ENCODE peak calls at places on chromosome 10, in five cellular contexts. X is transverse colon, B is GM12891, Z is H1, H is upper lobe of left lung. F is an unnamed sample.

GRCh38 chr10:81027223-81027622 is 489.5 kb downstream of the SH2D4B start:
- DNase-seq in X (no peak), H (no peak), Z (no peak), B (no peak), F (no peak)

GRCh38 chr10:55989188-55989587 is 371.9 kb downstream of the ZWINT start:
- DNase-seq in X (no peak), Z (no peak), H (no peak), B (no peak), F (no peak)

GRCh38 chr10:129929343-129930297 is 34.5 kb downstream of the EBF3 start:
- DNase-seq in X (no peak), H (peak), B (no peak), Z (no peak), F (no peak)

GRCh38 chr10:72659694-72660093 is 32.2 kb upstream of the MCU start:
- DNase-seq in H (no peak), B (no peak), Z (no peak), X (no peak), F (no peak)

GRCh38 chr10:79424221-79425073 is 21.0 kb downstream of the ZCCHC24 start:
- DNase-seq in X (no peak), H (peak), B (no peak), Z (no peak), F (no peak)

GRCh38 chr10:118522791-118523498 is 72.5 kb downstream of the PRLHR start:
- DNase-seq in H (no peak), B (no peak), Z (no peak), X (no peak), F (no peak)

GRCh38 chr10:128571745-128572144 is 445.5 kb upstream of the MKI67 start:
- DNase-seq in Z (no peak), H (no peak), X (no peak), B (no peak), F (no peak)

GRCh38 chr10:25641576-25641975 is 292.5 kb upstream of the MYO3A start:
- DNase-seq in H (no peak), X (no peak), B (no peak), Z (no peak), F (no peak)

GRCh38 chr10:46018453-46019169 is 11.8 kb downstream of the NCOA4 start:
- DNase-seq in H (no peak), Z (no peak), B (no peak), X (no peak), F (no peak)

GRCh38 chr10:125839176-125839575 is 15.8 kb downstream of the BCCIP start:
- DNase-seq in H (no peak), B (no peak), X (no peak), Z (no peak), F (no peak)

GRCh38 chr10:127485153-127485857 is 63.8 kb upstream of the NPS start:
- DNase-seq in Z (peak), B (no peak), X (no peak), H (no peak), F (no peak)

GRCh38 chr10:79202188-79203013 is 133.6 kb downstream of the ZMIZ1 start:
- DNase-seq in B (peak), Z (no peak), H (peak), X (peak), F (peak)

GRCh38 chr10:98460837-98461499 is 14.2 kb upstream of the HPS1 start:
- DNase-seq in B (no peak), Z (no peak), H (peak), X (peak), F (no peak)

GRCh38 chr10:24886281-24886680 is 66.1 kb downstream of the PRTFDC1 start:
- DNase-seq in X (peak), H (no peak), Z (no peak), B (no peak), F (no peak)

GRCh38 chr10:90451283-90451682 is 406.6 kb downstream of the HTR7 start:
- DNase-seq in B (no peak), H (no peak), X (no peak), Z (no peak), F (no peak)

GRCh38 chr10:27745719-27746363 is at the start of gene MKX:
- DNase-seq in X (peak), Z (no peak), B (peak), H (no peak), F (no peak)

GRCh38 chr10:79328737-79329504 is 18.3 kb upstream of the PPIF start:
- DNase-seq in B (no peak), X (peak), H (no peak), Z (no peak), F (no peak)

GRCh38 chr10:35341521-35341920 is 5.2 kb downstream of the CCNY start:
- DNase-seq in Z (no peak), H (no peak), B (no peak), X (no peak), F (peak)

GRCh38 chr10:24851595-24851994 is 100.8 kb downstream of the PRTFDC1 start:
- DNase-seq in H (peak), B (no peak), Z (no peak), X (peak), F (no peak)

GRCh38 chr10:17883621-17884020 is 68.1 kb upstream of the SLC39A12 start:
- DNase-seq in X (peak), B (no peak), H (no peak), Z (no peak), F (no peak)

GRCh38 chr10:114566064-114566463 is 92.0 kb downstream of the ABLIM1 start:
- DNase-seq in Z (no peak), X (no peak), H (no peak), B (no peak), F (no peak)

GRCh38 chr10:100930368-100930767 is 17.6 kb downstream of the SLF2 start:
- DNase-seq in B (no peak), X (no peak), Z (no peak), H (no peak), F (no peak)

GRCh38 chr10:78025685-78026364 is 3.5 kb downstream of the POLR3A start:
- DNase-seq in H (no peak), X (no peak), Z (no peak), B (no peak), F (no peak)

GRCh38 chr10:8638088-8638672 is 583.7 kb downstream of the GATA3 start:
- DNase-seq in Z (no peak), H (no peak), B (no peak), X (no peak), F (no peak)

GRCh38 chr10:105770813-105771212 is 1129.7 kb downstream of the SORCS3 start:
- DNase-seq in Z (no peak), H (no peak), B (no peak), X (no peak), F (no peak)

GRCh38 chr10:96959733-96960132 is 127.6 kb downstream of the LCOR start:
- DNase-seq in B (no peak), Z (no peak), X (no peak), H (no peak), F (no peak)

GRCh38 chr10:120495226-120495625 is 38.2 kb downstream of the PLPP4 start:
- DNase-seq in X (no peak), H (no peak), B (no peak), Z (no peak), F (no peak)

GRCh38 chr10:8088504-8088903 is 34.0 kb downstream of the GATA3 start:
- DNase-seq in H (no peak), X (no peak), Z (no peak), B (no peak), F (no peak)

GRCh38 chr10:119079572-119080520 is 771 bp downstream of the EIF3A start:
- DNase-seq in H (peak), B (peak), X (peak), Z (no peak), F (peak)

GRCh38 chr10:15792777-15793176 is 67.5 kb downstream of the MINDY3 start:
- DNase-seq in X (no peak), Z (no peak), H (no peak), B (no peak), F (no peak)

GRCh38 chr10:90484518-90484917 is 373.3 kb downstream of the HTR7 start:
- DNase-seq in Z (no peak), H (no peak), B (no peak), X (no peak), F (no peak)

GRCh38 chr10:70300908-70301597 is 17.2 kb upstream of the NPFFR1 start:
- DNase-seq in Z (no peak), B (no peak), X (no peak), H (no peak), F (no peak)

GRCh38 chr10:96863922-96864543 is 31.9 kb downstream of the LCOR start:
- DNase-seq in X (no peak), B (peak), Z (no peak), H (no peak), F (no peak)

GRCh38 chr10:10500941-10501340 is 516.7 kb upstream of the CELF2 start:
- DNase-seq in H (no peak), X (no peak), B (no peak), Z (no peak), F (no peak)

GRCh38 chr10:107391901-107392300 is 227.4 kb upstream of the SORCS1 start:
- DNase-seq in B (no peak), X (no peak), Z (no peak), H (no peak), F (no peak)

GRCh38 chr10:75660833-75661232 is 229.4 kb downstream of the LRMDA start:
- DNase-seq in Z (no peak), B (no peak), X (no peak), H (no peak), F (no peak)
- TF ChIP-seq POLR2AphosphoS5 in Z (no peak), B (no peak), X (no peak), H (no peak), F (no peak)

GRCh38 chr10:14595526-14596182 is 179.0 kb downstream of the FAM107B start:
- DNase-seq in H (no peak), X (no peak), Z (no peak), B (no peak), F (no peak)
- TF ChIP-seq POLR2A in H (no peak), X (no peak), Z (no peak), B (peak), F (peak)

DNA sequence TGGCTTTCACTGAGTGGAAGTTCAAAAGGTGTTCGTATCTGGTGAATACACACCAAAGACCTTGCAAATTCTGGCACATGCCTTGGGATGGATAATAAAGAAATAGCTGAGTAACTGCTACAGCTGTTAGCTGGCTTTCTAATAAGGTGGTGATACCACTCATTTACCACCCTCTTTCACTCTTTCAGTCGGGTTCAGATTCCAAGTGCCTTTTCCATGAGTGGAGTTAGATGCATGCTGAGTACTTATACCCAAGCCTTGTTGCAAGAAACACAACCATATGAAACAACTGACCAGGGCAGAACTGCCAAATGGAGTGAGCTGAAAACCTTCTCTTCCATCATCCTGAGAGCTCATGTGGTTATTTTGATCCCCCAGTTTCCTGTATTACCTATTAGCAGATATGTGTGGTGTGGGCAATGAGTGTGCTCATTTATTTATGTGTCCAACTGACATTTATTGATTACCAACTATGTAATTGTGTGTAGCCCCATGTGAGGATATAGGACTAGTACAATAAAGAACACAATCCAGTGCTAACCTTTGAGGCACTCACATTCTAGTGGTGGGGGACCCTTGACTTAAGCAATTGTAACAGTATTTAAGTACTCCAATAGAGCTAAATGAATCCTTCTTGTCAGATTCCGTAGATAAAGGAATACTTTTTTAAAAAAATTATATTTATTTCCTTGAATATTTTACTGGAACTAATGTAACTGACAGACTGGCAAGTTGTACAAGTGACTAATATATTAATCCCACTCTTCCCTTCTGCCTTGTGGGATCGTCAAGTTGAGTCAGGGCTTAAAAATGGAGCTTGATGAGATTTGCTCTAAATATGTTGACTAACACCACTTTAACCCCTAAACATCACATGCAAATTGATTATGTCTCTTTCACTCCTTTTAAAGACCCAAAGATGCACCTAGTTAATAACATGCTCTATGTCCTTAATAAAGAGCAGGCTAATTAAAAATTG is 124.7 kb downstream of the ARID5B start:
- DNase-seq in Z (no peak), H (no peak), X (no peak), B (no peak), F (no peak)
- TF ChIP-seq POLR2AphosphoS5 in Z (no peak), H (no peak), X (no peak), B (no peak), F (no peak)

DNA sequence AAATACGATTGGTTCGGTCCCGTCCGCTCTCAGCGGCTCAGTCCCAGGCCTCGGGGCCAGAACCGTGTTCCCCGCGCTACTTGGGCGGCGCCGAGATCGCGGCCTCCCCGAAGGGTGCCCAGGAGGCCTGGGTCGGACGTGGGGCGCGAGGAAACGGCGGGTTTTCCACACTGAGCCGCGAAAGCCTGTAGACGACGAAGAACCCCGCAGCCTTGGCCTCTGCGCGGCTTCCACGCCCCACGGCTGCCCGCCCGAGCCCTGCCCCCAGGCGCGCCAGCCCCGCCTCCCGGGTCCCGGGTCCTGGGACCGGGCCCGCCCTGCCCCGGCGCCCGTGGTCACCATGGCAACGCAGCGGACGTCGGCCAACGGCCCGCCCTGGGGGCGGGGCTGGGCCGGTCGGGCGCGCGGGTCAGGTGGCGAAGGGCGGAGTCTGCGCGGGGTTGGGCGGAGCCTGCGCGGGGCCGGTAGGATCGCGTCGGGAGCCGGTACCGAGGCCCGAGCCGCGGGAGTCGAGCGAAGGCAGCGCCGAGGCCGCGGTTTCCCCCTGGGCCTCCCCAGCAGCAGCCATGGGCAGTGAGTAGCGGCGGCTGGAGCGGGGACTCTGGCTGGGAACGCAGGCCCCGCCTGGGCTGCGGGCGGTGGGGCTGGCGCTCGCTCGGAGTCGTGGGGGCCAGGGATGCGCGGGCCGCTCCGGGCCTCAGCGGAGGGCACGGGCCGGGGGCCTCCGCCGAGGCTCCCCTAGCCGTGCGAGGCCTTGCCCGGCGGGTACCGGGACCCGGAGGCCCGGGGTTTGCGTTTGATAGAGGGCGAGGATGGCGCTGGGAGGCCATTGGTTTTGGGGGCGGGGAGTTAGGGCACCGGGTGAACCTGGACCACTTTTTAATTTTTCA is at the start of gene SEC61A2:
- DNase-seq in X (peak), Z (peak), H (peak), B (peak), F (peak)
- TF ChIP-seq POLR2A in X (peak), Z (no peak), H (no peak), B (peak), F (peak)

DNA sequence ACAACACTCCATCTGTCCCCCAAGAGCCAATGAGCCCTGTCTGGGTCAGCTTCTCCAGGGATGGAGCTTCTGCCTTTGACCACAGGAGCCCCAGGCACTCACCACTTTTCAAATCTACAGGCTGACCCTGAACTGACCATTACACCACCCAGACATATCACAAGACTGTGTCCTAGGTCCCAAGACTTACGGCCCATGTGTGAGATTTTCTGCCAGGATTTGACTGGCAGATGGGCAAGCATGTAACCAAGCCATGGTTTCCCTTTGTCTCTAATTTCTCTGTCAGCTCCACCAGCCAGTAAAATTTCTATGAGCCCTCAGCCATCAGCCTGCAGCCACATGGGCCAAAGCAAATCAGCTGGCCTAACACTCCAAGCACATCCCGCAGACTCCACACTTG is 92.5 kb downstream of the SH3PXD2A start:
- DNase-seq in H (no peak), X (no peak), Z (no peak), B (no peak), F (no peak)
- TF ChIP-seq POLR2AphosphoS5 in H (no peak), X (no peak), Z (no peak), B (no peak), F (no peak)

GRCh38 chr10:112446855-112447691 is at the start of the genes VTI1A and ZDHHC6:
- DNase-seq in B (peak), X (peak), Z (peak), H (peak), F (peak)
- TF ChIP-seq POLR2A in B (peak), X (peak), Z (peak), H (no peak), F (peak)

GRCh38 chr10:31822150-31822549 is 106.5 kb downstream of the ARHGAP12 start:
- DNase-seq in B (no peak), H (no peak), Z (no peak), X (no peak), F (no peak)

GRCh38 chr10:31820794-31821369 is 107.7 kb downstream of the ARHGAP12 start:
- DNase-seq in H (no peak), X (no peak), B (no peak), Z (no peak), F (no peak)

GRCh38 chr10:31820096-31820495 is 108.5 kb downstream of the ARHGAP12 start:
- DNase-seq in Z (no peak), X (no peak), B (no peak), H (no peak), F (no peak)

GRCh38 chr10:31819393-31819820 is 109.2 kb downstream of the ARHGAP12 start:
- DNase-seq in H (no peak), X (no peak), B (no peak), Z (no peak), F (no peak)

GRCh38 chr10:31816318-31816717 is 112.3 kb downstream of the ARHGAP12 start:
- DNase-seq in B (no peak), H (no peak), X (no peak), Z (no peak), F (no peak)
- TF ChIP-seq POLR2AphosphoS5 in B (no peak), H (no peak), X (no peak), Z (no peak), F (no peak)

DNA sequence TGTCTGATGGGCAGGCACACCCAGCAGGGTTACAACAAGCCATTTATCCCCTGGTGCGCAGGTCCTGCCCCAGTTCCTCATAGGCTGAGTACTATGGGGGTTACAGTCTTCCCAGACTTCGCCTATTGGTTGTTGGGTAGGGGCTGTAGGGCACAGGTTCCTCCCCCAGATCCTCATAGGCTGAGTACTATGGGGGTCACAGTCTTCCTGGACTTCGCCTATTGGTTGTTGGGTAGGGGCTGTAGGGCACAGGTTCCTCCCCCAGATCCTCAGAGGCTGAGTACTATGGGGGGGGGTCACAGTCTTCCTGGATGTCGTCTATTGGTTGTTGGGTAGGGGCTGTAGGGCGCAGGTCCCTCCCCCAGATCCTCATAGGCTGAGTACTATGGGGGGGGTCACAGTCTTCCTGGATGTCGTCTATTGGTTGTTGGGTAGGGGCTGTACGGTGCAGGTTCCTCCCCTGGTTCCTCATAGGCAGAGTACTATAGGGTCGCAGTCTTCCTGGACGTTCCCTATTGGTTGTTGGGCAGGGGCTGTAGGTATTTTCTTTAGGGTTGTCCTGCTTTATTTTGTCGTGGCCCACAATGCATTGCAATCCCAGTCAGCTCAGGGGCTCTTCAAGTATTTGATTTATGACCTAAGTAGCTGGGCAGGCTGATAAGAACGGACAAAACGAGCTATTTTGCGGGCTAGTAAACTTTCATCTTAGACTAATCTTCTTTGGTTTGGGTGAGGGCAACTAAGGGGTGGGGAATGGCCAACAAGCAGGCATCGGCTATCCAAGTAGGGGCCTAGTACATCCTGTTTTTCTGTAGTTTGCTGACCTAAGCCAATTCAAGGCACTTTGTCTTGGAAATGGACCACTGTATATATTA is 3.4 kb downstream of the LRRC27 start:
- DNase-seq in X (peak), H (peak), B (no peak), Z (no peak), F (no peak)
- TF ChIP-seq POLR2A in X (no peak), H (no peak), B (peak), Z (no peak), F (no peak)